ENCODE peak calls at places on chromosome 1, in nine cellular contexts. One of them, this sample, is unnamed.

GRCh38 chr1:208161656-208162375 is 82.4 kb downstream of the PLXNA2 start:
- DNase-seq in AML-193: no peak
- DNase-seq in stimulated activated CD8-positive, alpha-beta memory T cell treated with anti-CD3 and anti-CD28 coated beads, Interleukin-4, amount 100 ng/mL, for 24 hours: no peak
- DNase-seq in activated T-cell treated with anti-CD3 and anti-CD28 coated beads for 1 hour: no peak
- DNase-seq in EL: peak; percentile 24
- DNase-seq in hippocampal formation: no peak
- DNase-seq in CD4-positive, alpha-beta memory T cell: no peak
- DNase-seq in OCI-LY7: no peak
- DNase-seq in cardiac fibroblast: no peak
- DNase-seq in this sample: peak; percentile 79

GRCh38 chr1:67580671-67581403 is 104.2 kb upstream of the GADD45A start:
- DNase-seq in cardiac fibroblast: no peak
- DNase-seq in activated T-cell treated with anti-CD3 and anti-CD28 coated beads for 1 hour: no peak
- DNase-seq in stimulated activated CD8-positive, alpha-beta memory T cell treated with anti-CD3 and anti-CD28 coated beads, Interleukin-4, amount 100 ng/mL, for 24 hours: no peak
- DNase-seq in CD4-positive, alpha-beta memory T cell: no peak
- DNase-seq in AML-193: no peak
- DNase-seq in EL: no peak
- DNase-seq in OCI-LY7: no peak
- DNase-seq in hippocampal formation: no peak
- DNase-seq in this sample: no peak

GRCh38 chr1:232944342-232944741 is 6.1 kb upstream of the NTPCR start:
- DNase-seq in hippocampal formation: no peak
- DNase-seq in cardiac fibroblast: no peak
- DNase-seq in EL: no peak
- DNase-seq in AML-193: peak; percentile 2
- DNase-seq in activated T-cell treated with anti-CD3 and anti-CD28 coated beads for 1 hour: no peak
- DNase-seq in OCI-LY7: no peak
- DNase-seq in stimulated activated CD8-positive, alpha-beta memory T cell treated with anti-CD3 and anti-CD28 coated beads, Interleukin-4, amount 100 ng/mL, for 24 hours: no peak
- DNase-seq in CD4-positive, alpha-beta memory T cell: no peak
- DNase-seq in this sample: no peak

GRCh38 chr1:223761416-223761815 is 49.1 kb downstream of the CAPN2 start:
- DNase-seq in stimulated activated CD8-positive, alpha-beta memory T cell treated with anti-CD3 and anti-CD28 coated beads, Interleukin-4, amount 100 ng/mL, for 24 hours: no peak
- DNase-seq in cardiac fibroblast: no peak
- DNase-seq in EL: no peak
- DNase-seq in activated T-cell treated with anti-CD3 and anti-CD28 coated beads for 1 hour: no peak
- DNase-seq in AML-193: no peak
- DNase-seq in OCI-LY7: no peak
- DNase-seq in CD4-positive, alpha-beta memory T cell: no peak
- DNase-seq in hippocampal formation: no peak
- DNase-seq in this sample: no peak

GRCh38 chr1:4395676-4396075 is 258.7 kb upstream of the AJAP1 start:
- DNase-seq in OCI-LY7: no peak
- DNase-seq in hippocampal formation: no peak
- DNase-seq in CD4-positive, alpha-beta memory T cell: no peak
- DNase-seq in AML-193: no peak
- DNase-seq in activated T-cell treated with anti-CD3 and anti-CD28 coated beads for 1 hour: no peak
- DNase-seq in stimulated activated CD8-positive, alpha-beta memory T cell treated with anti-CD3 and anti-CD28 coated beads, Interleukin-4, amount 100 ng/mL, for 24 hours: no peak
- DNase-seq in EL: no peak
- DNase-seq in cardiac fibroblast: no peak
- DNase-seq in this sample: no peak

GRCh38 chr1:115727706-115728249 is 40.7 kb downstream of the CASQ2 start:
- DNase-seq in hippocampal formation: no peak
- DNase-seq in stimulated activated CD8-positive, alpha-beta memory T cell treated with anti-CD3 and anti-CD28 coated beads, Interleukin-4, amount 100 ng/mL, for 24 hours: no peak
- DNase-seq in CD4-positive, alpha-beta memory T cell: no peak
- DNase-seq in activated T-cell treated with anti-CD3 and anti-CD28 coated beads for 1 hour: no peak
- DNase-seq in cardiac fibroblast: peak; percentile 90
- DNase-seq in OCI-LY7: no peak
- DNase-seq in EL: peak; percentile 80
- DNase-seq in AML-193: peak; percentile 86
- DNase-seq in this sample: no peak

GRCh38 chr1:240946926-240947325 is 335.0 kb upstream of the GREM2 start:
- DNase-seq in hippocampal formation: no peak
- DNase-seq in AML-193: peak; percentile 19
- DNase-seq in OCI-LY7: peak; percentile 63
- DNase-seq in EL: peak; percentile 59
- DNase-seq in activated T-cell treated with anti-CD3 and anti-CD28 coated beads for 1 hour: no peak
- DNase-seq in CD4-positive, alpha-beta memory T cell: no peak
- DNase-seq in stimulated activated CD8-positive, alpha-beta memory T cell treated with anti-CD3 and anti-CD28 coated beads, Interleukin-4, amount 100 ng/mL, for 24 hours: no peak
- DNase-seq in cardiac fibroblast: peak; percentile 69
- DNase-seq in this sample: peak; percentile 74

GRCh38 chr1:30275926-30276736 is 447.3 kb downstream of the MATN1 start:
- DNase-seq in hippocampal formation: no peak
- DNase-seq in CD4-positive, alpha-beta memory T cell: no peak
- DNase-seq in OCI-LY7: no peak
- DNase-seq in stimulated activated CD8-positive, alpha-beta memory T cell treated with anti-CD3 and anti-CD28 coated beads, Interleukin-4, amount 100 ng/mL, for 24 hours: no peak
- DNase-seq in activated T-cell treated with anti-CD3 and anti-CD28 coated beads for 1 hour: no peak
- DNase-seq in AML-193: no peak
- DNase-seq in cardiac fibroblast: no peak
- DNase-seq in EL: no peak
- DNase-seq in this sample: no peak

GRCh38 chr1:225657462-225657989 is 4.6 kb upstream of the ENAH start:
- DNase-seq in activated T-cell treated with anti-CD3 and anti-CD28 coated beads for 1 hour: no peak
- DNase-seq in stimulated activated CD8-positive, alpha-beta memory T cell treated with anti-CD3 and anti-CD28 coated beads, Interleukin-4, amount 100 ng/mL, for 24 hours: no peak
- DNase-seq in CD4-positive, alpha-beta memory T cell: no peak
- DNase-seq in OCI-LY7: no peak
- DNase-seq in AML-193: no peak
- DNase-seq in cardiac fibroblast: peak; percentile 91
- DNase-seq in hippocampal formation: no peak
- DNase-seq in EL: peak; percentile 89
- DNase-seq in this sample: no peak

GRCh38 chr1:111565079-111565478 is 54.5 kb upstream of the RAP1A start:
- DNase-seq in stimulated activated CD8-positive, alpha-beta memory T cell treated with anti-CD3 and anti-CD28 coated beads, Interleukin-4, amount 100 ng/mL, for 24 hours: no peak
- DNase-seq in activated T-cell treated with anti-CD3 and anti-CD28 coated beads for 1 hour: no peak
- DNase-seq in EL: peak; percentile 92
- DNase-seq in CD4-positive, alpha-beta memory T cell: no peak
- DNase-seq in cardiac fibroblast: peak; percentile 98
- DNase-seq in hippocampal formation: peak; percentile 57
- DNase-seq in AML-193: no peak
- DNase-seq in OCI-LY7: no peak
- DNase-seq in this sample: no peak

GRCh38 chr1:43982798-43983197 is 3.8 kb downstream of the B4GALT2 start:
- DNase-seq in cardiac fibroblast: no peak
- DNase-seq in AML-193: no peak
- DNase-seq in OCI-LY7: no peak
- DNase-seq in activated T-cell treated with anti-CD3 and anti-CD28 coated beads for 1 hour: no peak
- DNase-seq in stimulated activated CD8-positive, alpha-beta memory T cell treated with anti-CD3 and anti-CD28 coated beads, Interleukin-4, amount 100 ng/mL, for 24 hours: no peak
- DNase-seq in EL: no peak
- DNase-seq in CD4-positive, alpha-beta memory T cell: no peak
- DNase-seq in hippocampal formation: no peak
- DNase-seq in this sample: no peak

GRCh38 chr1:208747979-208748378 is 503.8 kb upstream of the PLXNA2 start:
- DNase-seq in hippocampal formation: no peak
- DNase-seq in cardiac fibroblast: no peak
- DNase-seq in AML-193: no peak
- DNase-seq in stimulated activated CD8-positive, alpha-beta memory T cell treated with anti-CD3 and anti-CD28 coated beads, Interleukin-4, amount 100 ng/mL, for 24 hours: no peak
- DNase-seq in CD4-positive, alpha-beta memory T cell: no peak
- DNase-seq in OCI-LY7: no peak
- DNase-seq in EL: no peak
- DNase-seq in activated T-cell treated with anti-CD3 and anti-CD28 coated beads for 1 hour: no peak
- DNase-seq in this sample: no peak

GRCh38 chr1:44316231-44316759 is 38.8 kb downstream of the ERI3 start:
- DNase-seq in hippocampal formation: no peak
- DNase-seq in AML-193: no peak
- DNase-seq in OCI-LY7: no peak
- DNase-seq in EL: no peak
- DNase-seq in stimulated activated CD8-positive, alpha-beta memory T cell treated with anti-CD3 and anti-CD28 coated beads, Interleukin-4, amount 100 ng/mL, for 24 hours: no peak
- DNase-seq in cardiac fibroblast: no peak
- DNase-seq in activated T-cell treated with anti-CD3 and anti-CD28 coated beads for 1 hour: no peak
- DNase-seq in CD4-positive, alpha-beta memory T cell: no peak
- DNase-seq in this sample: peak; percentile 65

GRCh38 chr1:248884632-248885295 is 21.3 kb upstream of the PGBD2 start:
- DNase-seq in cardiac fibroblast: no peak
- DNase-seq in OCI-LY7: peak; percentile 53
- DNase-seq in AML-193: no peak
- DNase-seq in stimulated activated CD8-positive, alpha-beta memory T cell treated with anti-CD3 and anti-CD28 coated beads, Interleukin-4, amount 100 ng/mL, for 24 hours: no peak
- DNase-seq in EL: no peak
- DNase-seq in CD4-positive, alpha-beta memory T cell: no peak
- DNase-seq in activated T-cell treated with anti-CD3 and anti-CD28 coated beads for 1 hour: no peak
- DNase-seq in hippocampal formation: no peak
- DNase-seq in this sample: no peak

GRCh38 chr1:160260436-160261382 is 1.6 kb downstream of the DCAF8 start:
- DNase-seq in EL: peak; percentile 87
- DNase-seq in activated T-cell treated with anti-CD3 and anti-CD28 coated beads for 1 hour: no peak
- DNase-seq in stimulated activated CD8-positive, alpha-beta memory T cell treated with anti-CD3 and anti-CD28 coated beads, Interleukin-4, amount 100 ng/mL, for 24 hours: no peak
- DNase-seq in OCI-LY7: no peak
- DNase-seq in AML-193: no peak
- DNase-seq in CD4-positive, alpha-beta memory T cell: no peak
- DNase-seq in cardiac fibroblast: peak; percentile 92
- DNase-seq in hippocampal formation: no peak
- DNase-seq in this sample: no peak

GRCh38 chr1:8717148-8717547 is 100.3 kb downstream of the RERE start:
- DNase-seq in cardiac fibroblast: no peak
- DNase-seq in stimulated activated CD8-positive, alpha-beta memory T cell treated with anti-CD3 and anti-CD28 coated beads, Interleukin-4, amount 100 ng/mL, for 24 hours: no peak
- DNase-seq in hippocampal formation: no peak
- DNase-seq in EL: no peak
- DNase-seq in activated T-cell treated with anti-CD3 and anti-CD28 coated beads for 1 hour: no peak
- DNase-seq in OCI-LY7: no peak
- DNase-seq in AML-193: no peak
- DNase-seq in CD4-positive, alpha-beta memory T cell: no peak
- DNase-seq in this sample: no peak

GRCh38 chr1:24027838-24028468 is 47.8 kb upstream of the SRSF10 start:
- DNase-seq in AML-193: peak; percentile 53
- DNase-seq in EL: peak; percentile 60
- DNase-seq in hippocampal formation: no peak
- DNase-seq in cardiac fibroblast: peak; percentile 75
- DNase-seq in stimulated activated CD8-positive, alpha-beta memory T cell treated with anti-CD3 and anti-CD28 coated beads, Interleukin-4, amount 100 ng/mL, for 24 hours: no peak
- DNase-seq in OCI-LY7: peak; percentile 58
- DNase-seq in activated T-cell treated with anti-CD3 and anti-CD28 coated beads for 1 hour: no peak
- DNase-seq in CD4-positive, alpha-beta memory T cell: peak; percentile 21
- DNase-seq in this sample: no peak

GRCh38 chr1:94068831-94069648 is 51.9 kb downstream of the ABCA4 start:
- DNase-seq in activated T-cell treated with anti-CD3 and anti-CD28 coated beads for 1 hour: no peak
- DNase-seq in stimulated activated CD8-positive, alpha-beta memory T cell treated with anti-CD3 and anti-CD28 coated beads, Interleukin-4, amount 100 ng/mL, for 24 hours: no peak
- DNase-seq in EL: no peak
- DNase-seq in cardiac fibroblast: peak; percentile 73
- DNase-seq in AML-193: no peak
- DNase-seq in CD4-positive, alpha-beta memory T cell: no peak
- DNase-seq in hippocampal formation: no peak
- DNase-seq in OCI-LY7: no peak
- DNase-seq in this sample: no peak

GRCh38 chr1:93625582-93626327 is 55.9 kb downstream of the BCAR3 start:
- DNase-seq in activated T-cell treated with anti-CD3 and anti-CD28 coated beads for 1 hour: no peak
- DNase-seq in hippocampal formation: no peak
- DNase-seq in AML-193: no peak
- DNase-seq in cardiac fibroblast: peak; percentile 89
- DNase-seq in CD4-positive, alpha-beta memory T cell: no peak
- DNase-seq in OCI-LY7: no peak
- DNase-seq in EL: peak; percentile 98
- DNase-seq in stimulated activated CD8-positive, alpha-beta memory T cell treated with anti-CD3 and anti-CD28 coated beads, Interleukin-4, amount 100 ng/mL, for 24 hours: no peak
- DNase-seq in this sample: peak; percentile 15

GRCh38 chr1:99756598-99756997 is 9.8 kb downstream of the FRRS1 start:
- DNase-seq in stimulated activated CD8-positive, alpha-beta memory T cell treated with anti-CD3 and anti-CD28 coated beads, Interleukin-4, amount 100 ng/mL, for 24 hours: no peak
- DNase-seq in CD4-positive, alpha-beta memory T cell: no peak
- DNase-seq in activated T-cell treated with anti-CD3 and anti-CD28 coated beads for 1 hour: no peak
- DNase-seq in cardiac fibroblast: peak; percentile 77
- DNase-seq in OCI-LY7: no peak
- DNase-seq in AML-193: no peak
- DNase-seq in hippocampal formation: no peak
- DNase-seq in EL: peak; percentile 20
- DNase-seq in this sample: no peak

GRCh38 chr1:18256318-18257235 is 149.0 kb downstream of the IGSF21 start:
- DNase-seq in stimulated activated CD8-positive, alpha-beta memory T cell treated with anti-CD3 and anti-CD28 coated beads, Interleukin-4, amount 100 ng/mL, for 24 hours: no peak
- DNase-seq in hippocampal formation: no peak
- DNase-seq in activated T-cell treated with anti-CD3 and anti-CD28 coated beads for 1 hour: no peak
- DNase-seq in CD4-positive, alpha-beta memory T cell: no peak
- DNase-seq in cardiac fibroblast: peak; percentile 8
- DNase-seq in OCI-LY7: peak; percentile 60
- DNase-seq in EL: peak; percentile 20
- DNase-seq in AML-193: no peak
- DNase-seq in this sample: peak; percentile 56

This sample was measured in WERI-Rb-1.